ENCODE peak calls at places on chromosomes 12 and 14, in seven cellular contexts. N is AML-193, H is H9, V is fibroblast of gingiva, X is activated T-helper 1 cell treated with Interleukin-2 at 50 U/mL for 16 hours, F is PC-3, O is MCF 10A. D is an unnamed sample.

GRCh38 chr12:121182222-121182896 is 27.6 kb upstream of the P2RX4 start:
- DNase-seq in H (no peak), N (no peak), F (no peak), V (no peak), X (no peak), O (no peak), D (no peak)

GRCh38 chr12:104360988-104361707 is 57.6 kb downstream of the EID3 start:
- DNase-seq in N (no peak), V (no peak), X (no peak), O (no peak), H (no peak), F (no peak), D (no peak)

GRCh38 chr12:51082561-51083139 is 746 bp downstream of the CSRNP2 start:
- DNase-seq in F (peak), O (peak), X (no peak), V (peak), H (peak), N (no peak), D (peak)

GRCh38 chr14:38992067-38992835 is 110.8 kb downstream of the SEC23A start:
- DNase-seq in O (no peak), H (no peak), X (no peak), V (no peak), N (no peak), F (no peak), D (no peak)

GRCh38 chr12:92488735-92489134 is 214.1 kb upstream of the PLEKHG7 start:
- DNase-seq in X (no peak), H (no peak), N (peak), V (no peak), O (no peak), F (no peak), D (no peak)

GRCh38 chr12:67193705-67194104 is 75.5 kb upstream of the CAND1 start:
- DNase-seq in X (no peak), H (peak), V (no peak), F (peak), N (peak), O (peak), D (no peak)

GRCh38 chr14:99273025-99273723 is 1.2 kb upstream of the BCL11B start:
- DNase-seq in N (no peak), V (no peak), H (peak), X (no peak), O (peak), F (no peak), D (peak)

GRCh38 chr14:89422181-89422951 is 5.3 kb upstream of the FOXN3 start:
- DNase-seq in X (no peak), F (peak), V (no peak), N (no peak), O (no peak), H (no peak), D (peak)

GRCh38 chr12:24554612-24555300 is 394.1 kb downstream of the BCAT1 start:
- DNase-seq in N (no peak), O (no peak), F (no peak), X (no peak), H (no peak), V (no peak), D (no peak)

GRCh38 chr12:52461693-52462092 is 9.7 kb upstream of the KRT6B start:
- DNase-seq in F (no peak), O (no peak), V (no peak), X (no peak), H (no peak), N (no peak), D (no peak)

GRCh38 chr14:100041274-100041673 is 23.9 kb upstream of the EVL start:
- DNase-seq in H (no peak), X (no peak), F (no peak), V (no peak), N (peak), O (no peak), D (no peak)

GRCh38 chr12:15590180-15590826 is 198.9 kb downstream of the EPS8 start:
- DNase-seq in X (no peak), O (peak), F (peak), V (peak), N (peak), H (peak), D (peak)

GRCh38 chr12:119227292-119227691 is 48.6 kb downstream of the HSPB8 start:
- DNase-seq in N (no peak), V (no peak), F (peak), X (no peak), O (peak), H (no peak), D (no peak)

GRCh38 chr12:107514887-107515445 is 170.6 kb upstream of the PWP1 start:
- DNase-seq in F (peak), O (peak), X (no peak), N (no peak), V (peak), H (peak), D (no peak)

GRCh38 chr14:36524874-36525745 is 5.1 kb upstream of the NKX2-1 start:
- DNase-seq in H (peak), F (peak), N (no peak), V (no peak), O (peak), X (no peak), D (no peak)

GRCh38 chr12:129900306-129900705 is 3.5 kb downstream of the TMEM132D start:
- DNase-seq in F (no peak), H (peak), O (no peak), V (no peak), X (no peak), N (no peak), D (no peak)

GRCh38 chr14:76352639-76353281 is 23.2 kb upstream of the ESRRB start:
- DNase-seq in V (peak), N (peak), H (peak), O (no peak), F (peak), X (peak), D (peak)

GRCh38 chr12:117501470-117501869 is 140.0 kb upstream of the NOS1 start:
- DNase-seq in H (no peak), X (no peak), F (no peak), V (no peak), N (peak), O (peak), D (no peak)

GRCh38 chr12:90010089-90010488 is 301.5 kb upstream of the ATP2B1 start:
- DNase-seq in N (no peak), O (peak), X (no peak), F (no peak), H (peak), V (peak), D (no peak)

GRCh38 chr12:112380663-112381420 is 1.4 kb downstream of the HECTD4 start:
- DNase-seq in H (peak), N (no peak), F (peak), V (no peak), O (no peak), X (no peak), D (no peak)

GRCh38 chr12:114669501-114670256 is 14.3 kb downstream of the TBX3 start:
- DNase-seq in N (no peak), X (no peak), V (peak), O (no peak), H (peak), F (peak), D (no peak)

GRCh38 chr14:52824479-52824878 is 33.1 kb upstream of the GNPNAT1 start:
- DNase-seq in O (no peak), N (no peak), X (no peak), F (no peak), V (no peak), H (no peak), D (no peak)

GRCh38 chr14:47678993-47679392 is 3.6 kb upstream of the MDGA2 start:
- DNase-seq in H (peak), N (no peak), V (no peak), F (peak), O (no peak), X (no peak), D (no peak)

GRCh38 chr12:86015026-86015425 is 140.9 kb downstream of the NTS start:
- DNase-seq in V (no peak), X (no peak), H (no peak), N (no peak), O (no peak), F (no peak), D (no peak)

GRCh38 chr14:23438130-23438893 is 2.9 kb upstream of the MYH7 start:
- DNase-seq in X (no peak), O (no peak), H (peak), V (no peak), F (no peak), N (no peak), D (no peak)

GRCh38 chr12:90801776-90802175 is 153.2 kb downstream of the CCER1 start:
- DNase-seq in F (peak), X (no peak), O (peak), N (no peak), H (no peak), V (no peak), D (no peak)

GRCh38 chr12:126989532-126989931 is 1277.4 kb upstream of the TMEM132C start:
- DNase-seq in F (no peak), H (no peak), N (no peak), V (no peak), X (no peak), O (no peak), D (no peak)

GRCh38 chr14:30015471-30015870 is 87.8 kb upstream of the PRKD1 start:
- DNase-seq in N (no peak), O (no peak), X (no peak), V (no peak), F (no peak), H (no peak), D (no peak)

GRCh38 chr14:61564623-61565091 is 130.7 kb upstream of the HIF1A start:
- DNase-seq in N (no peak), F (peak), H (no peak), O (peak), X (no peak), V (peak), D (no peak)

GRCh38 chr12:132596016-132596415 is 14.4 kb downstream of the LRCOL1 start:
- DNase-seq in V (no peak), O (no peak), H (no peak), X (no peak), N (no peak), F (peak), D (no peak)

GRCh38 chr12:124720019-124720686 is 143.5 kb downstream of the SCARB1 start:
- DNase-seq in X (no peak), V (no peak), N (no peak), F (peak), O (peak), H (no peak), D (no peak)

GRCh38 chr12:107167756-107168155 is 74.4 kb upstream of the CRY1 start:
- DNase-seq in N (no peak), H (no peak), X (no peak), V (no peak), F (no peak), O (no peak), D (no peak)

D was measured in activated T-cell treated with anti-CD3 and anti-CD28 coated beads, Interleukin-2, amount 50 U/mL, for 4 hours.